ENCODE peak calls at places on chromosomes 5 and 9, in five cellular contexts. N is IMR-90, I is breast epithelium, E is left ventricle myocardium inferior, F is mucosa of descending colon. K is an unnamed sample. For H3K4me1 and H3K9me3, the result is how much of the 10 kb centered on the place peaks cover.

GRCh38 chr9:106880081-106880480 is 17.1 kb downstream of the ZNF462 start:
- DNase-seq in E (no peak), N (no peak), I (no peak), F (no peak), K (no peak)

GRCh38 chr9:38761999-38762398 is 42.1 kb upstream of the FAM240B start:
- DNase-seq in E (no peak), I (no peak), N (no peak), F (no peak), K (no peak)

GRCh38 chr5:4832491-4832890 is 307.6 kb upstream of the ADAMTS16 start:
- DNase-seq in I (no peak), F (no peak), N (no peak), E (no peak), K (no peak)

GRCh38 chr5:140238756-140239155 is 63.8 kb downstream of the CYSTM1 start:
- DNase-seq in E (no peak), N (no peak), I (no peak), F (no peak), K (no peak)

GRCh38 chr5:56615750-56616149 is 199.6 kb upstream of the MAP3K1 start:
- DNase-seq in I (no peak), E (no peak), F (no peak), N (peak), K (no peak)

GRCh38 chr9:133126697-133127339 is 5.8 kb upstream of the RALGDS start:
- DNase-seq in F (no peak), N (no peak), E (no peak), I (no peak), K (no peak)

GRCh38 chr5:53114988-53115387 is 5.4 kb upstream of the MOCS2 start:
- DNase-seq in F (no peak), N (peak), I (no peak), E (no peak), K (no peak)

GRCh38 chr5:93296338-93296737 is 284.7 kb downstream of the NR2F1-AS1 start:
- DNase-seq in N (peak), F (no peak), I (no peak), E (no peak), K (no peak)

GRCh38 chr9:27528886-27529315 is 713 bp downstream of the MOB3B start:
- DNase-seq in N (no peak), F (peak), I (peak), E (peak), K (peak)

GRCh38 chr5:150780816-150781221 is 2.3 kb downstream of the SMIM3 start:
- DNase-seq in N (peak), E (no peak), I (no peak), F (peak), K (no peak)

GRCh38 chr5:4027335-4027734 is 431.7 kb downstream of the IRX1 start:
- DNase-seq in F (no peak), I (no peak), N (no peak), E (no peak), K (no peak)

GRCh38 chr5:179495906-179496455 is 54.4 kb upstream of the RUFY1 start:
- DNase-seq in I (no peak), N (no peak), E (no peak), F (no peak), K (no peak)

GRCh38 chr5:129905467-129906176 is 1.4 kb downstream of the CHSY3 start:
- DNase-seq in N (peak), E (no peak), I (no peak), F (no peak), K (no peak)

GRCh38 chr5:56434986-56435385 is 201.9 kb upstream of the ANKRD55 start:
- DNase-seq in N (no peak), I (no peak), F (no peak), E (no peak), K (no peak)

GRCh38 chr5:115079934-115080623 is 89.6 kb downstream of the TRIM36 start:
- DNase-seq in E (no peak), F (no peak), I (no peak), N (no peak), K (no peak)

GRCh38 chr5:176190886-176191755 is 47.1 kb upstream of the SIMC1 start:
- DNase-seq in N (no peak), I (no peak), E (no peak), F (no peak), K (no peak)

DNA sequence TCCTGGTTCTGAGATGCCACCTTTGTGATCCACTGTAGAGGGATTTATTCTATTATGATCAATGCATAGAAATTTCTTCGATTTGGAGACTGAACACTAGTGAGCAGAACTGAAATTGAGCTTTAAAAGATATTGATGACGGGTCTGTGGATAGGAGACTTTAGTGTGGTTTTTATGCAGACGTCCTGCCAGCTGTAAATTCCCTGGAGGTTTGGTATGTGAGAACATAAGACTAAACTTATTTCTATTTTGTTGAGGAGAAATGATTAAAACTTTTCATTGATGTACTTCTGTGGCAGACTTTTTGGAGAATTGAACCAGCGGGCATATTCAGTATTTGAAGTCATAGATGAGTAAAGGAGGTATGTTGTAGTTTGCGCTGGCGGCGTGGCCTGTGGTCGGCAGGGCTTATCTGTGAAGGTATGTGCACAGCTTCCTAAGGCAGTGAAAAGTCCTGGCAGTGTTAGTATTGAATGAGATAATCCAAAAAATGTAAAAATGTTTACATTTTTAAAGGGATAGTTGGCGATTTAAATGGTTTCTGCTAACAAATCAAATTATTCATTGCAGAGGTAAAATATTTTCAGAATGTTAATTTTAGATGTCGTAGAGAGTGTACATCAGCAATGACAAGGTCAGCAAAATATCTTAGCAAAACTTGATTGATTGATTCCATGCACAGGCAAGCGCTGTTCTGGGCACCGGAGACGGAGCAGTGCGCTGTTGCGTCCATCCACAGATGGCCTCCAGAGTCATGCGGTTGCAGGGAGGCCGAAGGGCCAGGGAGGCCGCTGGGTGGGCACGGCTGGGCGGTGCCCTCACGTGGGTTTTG is 20.4 kb downstream of the TENT4A start:
- DNase-seq in I (no peak), E (no peak), N (peak), F (no peak), K (no peak)
- H3K4me1 ChIP-seq in I (under half), E (half or more), N (under half), F (under half), K (half or more)

GRCh38 chr5:14063117-14063516 is 80.0 kb upstream of the TRIO start:
- DNase-seq in N (peak), I (no peak), F (no peak), E (no peak), K (no peak)

GRCh38 chr5:14059810-14060209 is 83.3 kb upstream of the TRIO start:
- DNase-seq in N (peak), E (no peak), F (no peak), I (no peak), K (no peak)

GRCh38 chr5:14062178-14062577 is 81.0 kb upstream of the TRIO start:
- DNase-seq in N (no peak), F (no peak), I (no peak), E (no peak), K (no peak)

GRCh38 chr5:14060218-14060617 is 82.9 kb upstream of the TRIO start:
- DNase-seq in F (no peak), I (no peak), E (no peak), N (no peak), K (no peak)

GRCh38 chr5:14061106-14061505 is 82.0 kb upstream of the TRIO start:
- DNase-seq in E (no peak), I (no peak), F (no peak), N (no peak), K (no peak)
- H3K9me3 ChIP-seq in E (under half), I (under half), F (under half), N (under half), K (under half)

DNA sequence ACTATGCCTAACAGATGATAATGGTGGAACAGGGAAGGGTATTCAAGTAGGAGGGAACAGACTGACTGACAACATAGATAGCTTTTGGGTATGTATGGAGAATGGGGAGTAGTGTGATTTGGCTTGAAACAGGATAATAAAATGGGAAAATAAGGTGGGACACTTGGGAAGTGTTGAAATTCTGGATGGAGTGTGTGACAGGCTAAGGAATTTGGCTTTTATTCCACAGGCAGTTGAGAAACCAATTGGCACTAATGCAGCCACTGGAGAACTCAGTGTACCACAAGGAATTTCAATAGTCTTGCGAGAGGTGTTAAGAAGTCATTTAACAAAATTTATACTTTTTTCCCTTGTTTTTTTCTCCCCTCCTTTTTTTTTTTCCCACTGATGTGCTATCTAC is 153.5 kb upstream of the ELAVL2 start:
- DNase-seq in I (no peak), N (no peak), E (no peak), F (no peak), K (no peak)
- H3K4me1 ChIP-seq in I (under half), N (under half), E (under half), F (under half), K (under half)

GRCh38 chr5:126994485-126994884 is 35.9 kb downstream of the MARCHF3 start:
- DNase-seq in E (no peak), I (no peak), N (no peak), F (no peak), K (no peak)
- H3K9me3 ChIP-seq in E (under half), I (under half), N (under half), F (under half), K (under half)

GRCh38 chr5:100855295-100855694 is 47.8 kb downstream of the ST8SIA4 start:
- DNase-seq in F (no peak), I (no peak), N (no peak), E (no peak), K (no peak)
- H3K4me1 ChIP-seq in F (under half), I (under half), N (under half), E (under half), K (under half)

GRCh38 chr5:132251220-132251725 is 6.2 kb upstream of the PDLIM4 start:
- DNase-seq in N (peak), I (peak), F (no peak), E (no peak), K (no peak)

GRCh38 chr5:132243366-132243977 is 14.0 kb upstream of the PDLIM4 start:
- DNase-seq in E (no peak), I (peak), N (no peak), F (no peak), K (no peak)

GRCh38 chr5:132250547-132250946 is 6.9 kb upstream of the PDLIM4 start:
- DNase-seq in E (no peak), F (no peak), N (no peak), I (peak), K (no peak)

GRCh38 chr5:132246806-132247205 is 10.7 kb upstream of the PDLIM4 start:
- DNase-seq in N (no peak), I (no peak), E (no peak), F (no peak), K (no peak)

DNA sequence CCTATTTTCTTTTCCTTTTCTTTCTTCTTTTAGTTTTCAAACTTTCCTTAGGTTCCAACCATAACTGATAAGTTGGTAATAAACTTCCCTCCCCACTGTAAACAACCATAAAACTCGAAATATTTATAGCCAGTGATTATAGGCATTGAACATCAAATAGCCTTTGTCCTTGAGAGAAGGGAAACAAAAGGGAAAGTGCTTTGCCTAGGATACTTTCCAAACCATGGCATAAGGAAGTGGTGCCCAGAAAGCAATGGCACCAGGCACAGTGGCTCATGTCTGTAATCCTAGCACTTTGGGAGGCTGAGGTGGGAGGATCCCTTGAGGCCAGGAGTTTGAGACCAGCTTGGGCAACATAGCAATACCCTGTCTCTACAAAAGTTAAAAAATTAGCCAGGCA is 11.9 kb upstream of the PDLIM4 start:
- DNase-seq in E (no peak), F (no peak), I (peak), N (no peak), K (no peak)
- H3K9me3 ChIP-seq in E (half or more), F (under half), I (under half), N (under half), K (under half)

GRCh38 chr9:129485140-129485758 is 135.7 kb downstream of the C9orf50 start:
- DNase-seq in N (no peak), E (no peak), F (no peak), I (no peak), K (no peak)
- H3K4me1 ChIP-seq in N (half or more), E (half or more), F (under half), I (under half), K (half or more)

GRCh38 chr9:2313512-2313911 is 298.4 kb downstream of the SMARCA2 start:
- DNase-seq in F (no peak), N (no peak), I (no peak), E (no peak), K (no peak)
- H3K9me3 ChIP-seq in F (under half), N (under half), I (under half), E (half or more), K (under half)

GRCh38 chr5:177446184-177447065 is at the start of gene PRR7:
- DNase-seq in N (peak), F (peak), E (peak), I (no peak), K (no peak)

GRCh38 chr5:177447066-177447610 is 524 bp downstream of the PRR7 start:
- DNase-seq in F (peak), I (no peak), N (peak), E (no peak), K (no peak)

GRCh38 chr5:177447611-177448243 is 1.1 kb downstream of the PRR7 start:
- DNase-seq in E (no peak), F (peak), I (peak), N (peak), K (no peak)

GRCh38 chr5:177449140-177450061 is 2.8 kb downstream of the PRR7 start:
- DNase-seq in N (no peak), I (no peak), F (peak), E (no peak), K (no peak)

DNA sequence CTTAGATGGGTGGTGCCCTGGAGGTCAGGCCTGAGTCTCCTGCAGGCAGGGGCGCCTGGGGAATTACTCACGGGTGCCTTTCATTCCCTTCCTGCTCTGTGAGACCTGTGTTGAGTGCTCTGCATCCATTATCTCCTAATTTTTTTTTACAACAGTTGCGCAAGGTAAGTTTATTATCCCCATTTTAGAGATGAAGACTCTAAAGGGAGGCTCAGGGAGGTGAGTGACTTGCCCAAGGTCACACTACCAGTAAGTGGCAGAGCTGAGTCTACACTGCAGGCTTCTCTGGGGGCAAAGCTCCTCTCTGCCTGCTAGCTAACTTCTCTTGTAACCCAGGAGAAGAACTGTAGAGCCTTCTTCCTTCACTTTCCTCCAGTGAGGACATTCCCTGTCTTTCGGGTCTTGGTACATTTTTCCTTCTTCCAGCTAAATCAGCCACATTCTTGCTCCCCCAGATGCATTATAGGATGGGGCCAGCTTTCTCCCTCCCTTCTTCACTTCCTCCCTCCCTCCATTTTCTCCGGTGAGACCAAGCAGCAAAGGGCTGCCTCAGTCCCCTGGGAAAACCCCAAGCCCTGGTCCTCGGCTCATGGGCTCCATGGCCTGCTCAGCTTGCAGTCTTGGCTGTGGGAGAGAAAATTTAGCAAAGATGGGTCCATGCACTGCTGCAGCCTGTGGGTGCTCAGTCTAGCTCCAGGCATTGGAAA is 1.8 kb downstream of the PRR7 start:
- DNase-seq in N (no peak), E (no peak), F (no peak), I (no peak), K (no peak)
- H3K4me1 ChIP-seq in N (under half), E (under half), F (under half), I (under half), K (under half)

GRCh38 chr5:2182020-2182419 is 299.3 kb upstream of the IRX4 start:
- DNase-seq in N (no peak), F (no peak), I (no peak), E (no peak), K (no peak)

GRCh38 chr5:2181164-2181956 is 298.6 kb upstream of the IRX4 start:
- DNase-seq in F (no peak), E (no peak), N (no peak), I (no peak), K (no peak)

GRCh38 chr5:2184024-2184362 is 301.3 kb upstream of the IRX4 start:
- DNase-seq in N (no peak), I (no peak), E (no peak), F (no peak), K (no peak)

GRCh38 chr5:2184563-2185540 is 302.1 kb upstream of the IRX4 start:
- DNase-seq in F (no peak), I (no peak), N (no peak), E (no peak), K (no peak)

DNA sequence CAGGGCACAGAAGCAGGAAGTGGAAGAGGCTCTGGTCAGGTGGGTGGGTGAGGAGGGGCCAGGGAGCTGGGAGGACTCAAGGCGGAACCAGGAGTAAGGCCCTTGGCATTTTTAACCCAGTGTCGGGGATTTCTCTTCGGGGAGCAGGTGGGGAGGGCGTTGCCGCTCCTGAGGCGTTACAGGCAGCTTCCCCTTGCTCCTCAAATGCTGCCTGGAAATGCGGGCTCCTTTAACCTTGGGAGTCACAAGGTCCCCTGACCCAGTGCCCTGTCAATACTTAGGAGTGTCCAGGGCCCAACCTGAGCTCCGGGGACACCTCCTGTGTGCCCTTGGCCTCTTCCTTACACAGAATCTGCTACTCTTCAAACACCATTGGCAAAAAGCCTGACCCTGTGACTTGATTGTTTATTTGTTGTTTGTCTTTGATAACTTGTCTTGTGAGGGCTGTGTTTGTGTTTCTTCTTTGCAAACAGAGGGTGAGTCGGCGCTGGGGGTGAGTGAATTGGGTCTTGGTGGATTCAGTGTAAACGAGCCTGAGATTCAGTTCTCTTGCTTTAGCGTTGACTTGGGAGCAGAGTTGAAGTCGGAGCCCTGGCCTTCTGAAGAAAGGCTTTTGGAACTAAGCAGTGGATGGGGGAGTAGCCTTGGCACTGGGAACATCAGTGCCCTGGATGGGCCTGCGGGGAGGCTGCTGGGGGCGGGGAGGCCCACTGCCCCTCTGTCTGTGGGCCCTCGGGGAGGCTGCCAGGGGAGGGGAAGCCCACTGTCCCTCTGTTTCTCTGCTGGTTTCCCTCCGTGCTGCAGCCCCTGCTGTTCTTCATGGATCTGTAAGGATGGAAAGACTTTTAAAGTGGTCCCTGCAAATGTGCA is 300.7 kb upstream of the IRX4 start:
- DNase-seq in I (no peak), E (no peak), N (no peak), F (no peak), K (no peak)
- H3K9me3 ChIP-seq in I (under half), E (under half), N (under half), F (under half), K (under half)

K was measured in esophagus squamous epithelium.